ENCODE peak calls at places on chromosomes 2 and 18, in four cellular contexts. H is SK-N-SH, Z is HepG2, C is WTC11. F is an unnamed sample.

GRCh38 chr18:46196627-46197243 is 92.5 kb downstream of the HAUS1 start:
- DNase-seq in C (no peak), Z (no peak), H (no peak), F (no peak)

GRCh38 chr2:22481507-22482217 is 903.3 kb upstream of the KLHL29 start:
- DNase-seq in H (no peak), Z (no peak), C (no peak), F (no peak)

GRCh38 chr2:28216320-28216719 is 176.3 kb upstream of the FOSL2 start:
- DNase-seq in C (no peak), Z (no peak), H (no peak), F (no peak)

GRCh38 chr2:109223490-109223889 is 94.5 kb downstream of the SH3RF3 start:
- DNase-seq in Z (no peak), C (no peak), H (no peak), F (no peak)

GRCh38 chr2:241893265-241893664 is 23.7 kb downstream of the RTP5 start:
- DNase-seq in C (peak), Z (no peak), H (no peak), F (no peak)

GRCh38 chr18:63339920-63340484 is 20.4 kb upstream of the BCL2 start:
- DNase-seq in H (peak), Z (peak), C (peak), F (no peak)

GRCh38 chr2:30225131-30225762 is 6.1 kb upstream of the LBH start:
- DNase-seq in H (no peak), Z (no peak), C (no peak), F (no peak)

GRCh38 chr2:30768708-30769580 is 38.3 kb downstream of the CAPN13 start:
- DNase-seq in Z (no peak), C (no peak), H (no peak), F (no peak)

GRCh38 chr2:53769318-53769945 is 1.8 kb downstream of the CHAC2 start:
- DNase-seq in H (no peak), Z (no peak), C (no peak), F (no peak)
- TF ChIP-seq FOXJ3 in H (no peak), Z (no peak), C (no peak), F (no peak)

DNA sequence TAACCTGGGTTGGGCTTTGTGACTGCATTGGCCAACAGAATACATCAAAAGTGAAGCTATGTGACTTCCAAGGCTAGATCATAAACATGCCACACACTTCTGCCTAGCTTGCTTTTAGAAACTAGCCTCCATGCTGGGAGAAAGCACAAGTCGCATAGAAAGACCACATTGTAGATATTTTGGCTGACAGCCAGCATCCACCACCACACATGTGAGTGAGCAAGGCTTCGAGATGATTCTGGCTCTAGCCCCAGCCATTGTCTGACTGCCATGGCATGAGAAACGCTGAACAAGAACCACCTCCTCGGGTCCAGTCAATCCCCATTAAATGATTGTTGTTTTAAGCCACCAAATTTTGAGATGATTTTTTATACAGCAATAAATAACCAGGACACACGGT is 66.8 kb upstream of the STPG4 start:
- DNase-seq in C (no peak), Z (no peak), H (no peak), F (no peak)
- TF ChIP-seq FOXJ3 in C (no peak), Z (no peak), H (no peak), F (no peak)

DNA sequence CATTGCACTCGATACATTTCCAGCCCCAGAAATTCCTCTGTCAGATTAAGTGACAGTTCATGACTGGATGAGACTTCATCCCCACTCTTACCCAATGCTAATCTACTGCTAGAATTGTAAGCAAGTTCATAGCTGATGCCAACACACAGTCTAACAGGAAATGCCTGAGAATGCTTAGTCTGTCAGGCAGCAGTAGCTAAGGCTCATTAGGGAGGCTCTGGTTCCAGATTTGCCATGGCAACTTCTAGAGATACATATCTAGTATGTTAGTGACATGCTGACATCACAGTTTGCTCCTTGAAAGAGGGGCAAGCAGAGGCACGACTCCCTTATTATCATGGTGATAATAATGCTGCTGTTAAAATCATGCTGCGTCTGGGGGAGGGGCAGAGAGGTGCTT is 198.4 kb downstream of the RBM43 start:
- DNase-seq in Z (no peak), H (peak), C (no peak), F (no peak)
- TF ChIP-seq FOXJ3 in Z (no peak), H (no peak), C (no peak), F (no peak)

GRCh38 chr18:59068672-59069071 is 71.0 kb upstream of the SEC11C start:
- DNase-seq in Z (no peak), C (no peak), H (no peak), F (no peak)

GRCh38 chr18:59067873-59068272 is 71.8 kb upstream of the SEC11C start:
- DNase-seq in Z (no peak), H (peak), C (peak), F (no peak)

GRCh38 chr18:59063912-59064311 is 75.8 kb upstream of the SEC11C start:
- DNase-seq in H (no peak), Z (no peak), C (no peak), F (no peak)

GRCh38 chr18:59063300-59063895 is 76.3 kb upstream of the SEC11C start:
- DNase-seq in Z (no peak), C (no peak), H (no peak), F (no peak)

DNA sequence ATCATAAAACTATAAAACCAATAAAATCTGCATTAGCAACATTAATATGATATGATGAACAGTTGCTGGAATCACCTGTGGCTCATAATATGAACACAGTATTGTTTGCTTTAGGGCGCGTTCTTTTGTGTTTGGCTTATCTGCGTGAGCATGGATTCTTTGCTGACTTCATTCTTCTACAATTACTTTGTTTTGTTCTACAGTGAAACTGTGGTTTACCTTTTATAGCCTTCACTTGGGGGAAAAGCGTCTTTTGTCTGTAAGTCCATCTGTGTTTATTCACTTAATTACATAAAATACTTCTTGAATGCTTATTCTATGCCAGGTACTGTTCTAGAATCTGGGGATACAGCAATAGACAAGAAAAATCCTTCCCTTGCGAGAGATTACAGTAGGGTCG is 74.0 kb upstream of the SEC11C start:
- DNase-seq in C (no peak), H (no peak), Z (no peak), F (no peak)
- TF ChIP-seq FOXJ3 in C (no peak), H (no peak), Z (no peak), F (no peak)

DNA sequence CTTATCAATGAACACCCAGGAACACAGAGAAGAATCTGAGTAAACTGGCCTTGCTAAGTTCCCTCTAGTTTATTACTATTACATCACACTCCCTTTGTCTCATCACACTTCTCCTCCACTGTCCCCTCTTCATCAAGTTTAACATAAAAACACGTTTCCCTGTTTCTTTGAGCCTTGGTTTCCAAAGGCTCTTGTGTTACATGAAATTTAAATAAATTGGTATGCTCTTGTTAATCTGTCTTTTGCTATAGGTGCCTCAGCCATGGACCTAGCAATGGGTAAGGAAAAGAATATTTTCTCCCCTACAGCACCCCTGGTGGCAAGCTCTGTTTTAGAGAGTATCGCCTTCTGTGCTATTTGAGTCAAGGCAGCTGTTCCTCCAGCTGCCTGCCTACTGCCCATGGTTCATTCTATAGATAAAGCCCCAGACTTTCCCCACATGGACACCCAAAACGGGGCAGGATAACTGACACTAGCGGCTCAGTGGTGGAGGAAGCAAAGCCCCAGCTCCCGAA is 31.8 kb downstream of the TGIF1 start:
- DNase-seq in H (peak), Z (peak), C (peak), F (peak)
- TF ChIP-seq FOXJ3 in H (no peak), Z (no peak), C (no peak), F (no peak)

DNA sequence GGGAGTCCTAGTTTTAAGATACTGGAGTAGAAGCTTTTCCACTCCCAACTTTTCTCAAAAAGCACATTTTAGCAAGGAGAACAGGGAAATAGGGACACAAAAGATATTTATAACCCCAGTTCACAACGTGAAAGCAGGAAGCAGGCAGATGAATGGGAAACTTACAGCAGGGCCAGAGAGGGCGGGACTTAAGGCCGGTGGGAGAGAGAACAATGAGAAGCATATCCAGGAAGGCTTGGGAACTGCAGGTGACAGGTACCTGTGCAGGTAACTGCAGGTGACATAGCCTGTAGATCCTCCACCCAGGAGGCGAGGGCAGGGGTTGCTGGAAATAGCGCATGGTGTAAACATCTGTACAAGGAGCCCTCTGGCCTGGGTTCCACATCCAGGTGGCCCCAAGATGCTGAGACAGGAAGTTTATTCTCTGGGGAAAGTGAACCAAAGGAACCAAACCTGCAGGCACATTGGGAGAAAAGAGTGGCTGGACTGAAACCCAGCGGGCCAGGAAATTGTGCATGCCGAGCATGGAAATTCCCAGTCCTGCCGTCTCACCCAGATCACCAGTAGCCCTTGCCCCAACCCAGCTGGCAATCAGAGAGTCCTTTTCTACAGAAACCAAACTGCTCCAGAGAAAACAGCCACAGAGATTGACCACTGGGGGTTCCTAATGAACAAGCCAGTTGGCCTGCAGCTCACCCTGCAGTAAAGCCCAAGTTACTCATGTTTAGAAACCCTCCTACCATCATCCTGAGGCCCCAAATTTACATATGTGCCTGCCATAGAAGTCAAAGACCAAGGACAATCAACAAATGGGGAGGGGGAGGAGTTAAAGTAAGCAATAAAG is 24.3 kb upstream of the COL6A3 start:
- DNase-seq in C (peak), H (no peak), Z (no peak), F (no peak)
- TF ChIP-seq FOXJ3 in C (no peak), H (no peak), Z (no peak), F (no peak)

DNA sequence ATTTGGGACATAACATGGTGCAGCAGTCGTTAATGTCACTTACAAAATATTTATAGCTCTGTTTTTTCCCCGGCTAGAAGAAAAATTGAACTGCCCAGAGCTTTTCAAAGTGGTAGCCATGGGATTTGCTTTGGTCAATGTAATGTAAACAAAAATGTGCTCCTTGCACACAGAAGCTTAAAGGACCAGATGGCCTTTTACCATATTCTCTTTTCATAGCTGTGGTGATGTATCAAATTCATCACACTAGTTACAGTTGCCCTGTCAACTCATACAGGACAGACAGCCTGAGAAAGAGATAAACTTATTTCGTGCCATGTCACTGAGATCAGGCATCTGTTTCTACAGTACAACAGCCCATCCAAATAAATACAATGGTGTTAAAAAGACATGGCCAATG is 368.1 kb upstream of the CDH19 start:
- DNase-seq in H (peak), C (no peak), Z (no peak), F (no peak)
- TF ChIP-seq FOXJ3 in H (no peak), C (no peak), Z (no peak), F (no peak)

DNA sequence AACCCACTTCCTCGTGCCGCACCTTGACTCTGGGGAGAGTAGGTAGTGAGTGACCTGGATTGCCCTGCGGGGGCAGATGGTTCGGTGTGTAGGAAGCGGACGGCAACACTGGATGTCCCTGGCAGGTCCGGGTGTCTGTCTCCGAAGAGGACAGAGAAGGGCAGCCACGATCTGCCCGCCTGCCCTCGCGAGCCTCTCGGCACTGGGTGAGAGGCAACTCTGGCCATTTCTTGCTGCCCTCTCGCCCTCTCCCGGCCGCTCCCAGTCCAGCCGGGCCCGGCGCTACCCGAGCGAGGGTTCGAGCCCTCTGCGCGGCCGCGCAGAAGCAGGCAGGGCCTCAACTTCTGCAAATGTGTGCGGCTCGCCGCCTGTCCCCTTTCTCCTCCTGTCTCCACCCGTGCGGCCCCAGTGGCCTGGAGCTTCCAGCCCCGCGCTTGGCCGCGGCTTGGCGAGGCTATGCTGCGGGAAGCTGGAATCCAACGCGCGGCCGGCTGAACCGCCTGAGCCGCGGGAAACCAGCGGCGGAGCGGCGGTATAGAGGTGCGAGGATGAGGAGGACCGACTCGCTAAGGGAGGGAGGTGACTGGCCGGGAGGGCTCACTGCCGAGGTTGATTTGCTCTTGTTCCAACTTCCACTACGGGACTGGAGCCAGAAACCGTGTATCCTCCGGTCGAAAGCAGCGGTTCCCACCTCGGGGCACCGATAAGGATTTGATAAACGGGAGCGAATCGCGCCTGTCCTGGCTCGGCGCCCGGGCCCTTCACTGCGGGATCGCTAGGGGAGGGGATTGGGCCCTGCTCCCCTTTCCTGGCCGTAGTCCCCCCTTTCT is 1.5 kb downstream of the EPAS1 start:
- DNase-seq in H (peak), Z (no peak), C (peak), F (peak)
- TF ChIP-seq FOXJ3 in H (peak), Z (peak), C (no peak), F (no peak)

F was measured in K562.